ENCODE peak calls at places on chromosome 21, in five cellular contexts. L is naive thymus-derived CD8-positive, alpha-beta T cell; N is central memory CD8-positive, alpha-beta T cell; I is hepatic stellate cell; H is dorsolateral prefrontal cortex. E is an unnamed sample.

GRCh38 chr21:42580076-42580792 is 66.6 kb downstream of the SLC37A1 start:
- DNase-seq in L (no peak), N (no peak), I (no peak), H (peak), E (no peak)

GRCh38 chr21:15967661-15968060 is 237.9 kb downstream of the USP25 start:
- DNase-seq in L (no peak), N (no peak), I (peak), H (no peak), E (no peak)

GRCh38 chr21:39737376-39738000 is 7.5 kb upstream of the IGSF5 start:
- DNase-seq in L (no peak), N (no peak), I (no peak), H (no peak), E (peak)

GRCh38 chr21:28608646-28609045 is 384.0 kb downstream of the LTN1 start:
- DNase-seq in L (no peak), N (no peak), I (no peak), H (no peak), E (no peak)

GRCh38 chr21:41160036-41160435 is 7.9 kb upstream of the BACE2 start:
- DNase-seq in L (no peak), N (no peak), I (no peak), H (no peak), E (no peak)

GRCh38 chr21:29187939-29188338 is 57.5 kb downstream of the MAP3K7CL start:
- DNase-seq in L (no peak), N (no peak), I (no peak), H (no peak), E (peak)

GRCh38 chr21:22728091-22728490 is 1729.9 kb downstream of the NCAM2 start:
- DNase-seq in L (no peak), N (no peak), I (no peak), H (no peak), E (no peak)

GRCh38 chr21:45524756-45525152 is 17.5 kb downstream of the SLC19A1 start:
- DNase-seq in L (no peak), N (no peak), I (no peak), H (peak), E (no peak)

GRCh38 chr21:34722684-34723300 is 54.0 kb downstream of the CLIC6 start:
- DNase-seq in L (peak), N (no peak), I (no peak), H (no peak), E (peak)

GRCh38 chr21:46212721-46213484 is 15.7 kb downstream of the LSS start:
- DNase-seq in L (no peak), N (no peak), I (no peak), H (peak), E (no peak)

GRCh38 chr21:46021978-46022544 is 40.5 kb downstream of the COL6A1 start:
- DNase-seq in L (no peak), N (no peak), I (no peak), H (no peak), E (no peak)

GRCh38 chr21:31537872-31538576 is 121.5 kb upstream of the SOD1 start:
- DNase-seq in L (no peak), N (no peak), I (no peak), H (no peak), E (no peak)

GRCh38 chr21:29114765-29115164 is 15.7 kb upstream of the MAP3K7CL start:
- DNase-seq in L (no peak), N (no peak), I (peak), H (no peak), E (peak)

GRCh38 chr21:34890724-34891609 is 158.1 kb downstream of the RUNX1 start:
- DNase-seq in L (peak), N (no peak), I (peak), H (no peak), E (peak)

GRCh38 chr21:32547018-32547417 is 38.3 kb downstream of the TCP10L start:
- DNase-seq in L (no peak), N (no peak), I (no peak), H (no peak), E (no peak)

GRCh38 chr21:45386728-45387371 is 18.1 kb upstream of the COL18A1 start:
- DNase-seq in L (no peak), N (no peak), I (peak), H (no peak), E (no peak)

GRCh38 chr21:45283611-45284455 is 3.9 kb downstream of the POFUT2 start:
- DNase-seq in L (no peak), N (no peak), I (no peak), H (peak), E (no peak)

GRCh38 chr21:44267655-44268142 is 6.0 kb upstream of the DNMT3L start:
- DNase-seq in L (peak), N (no peak), I (no peak), H (no peak), E (no peak)

GRCh38 chr21:34302496-34302895 is 61.3 kb upstream of the KCNE2 start:
- DNase-seq in L (no peak), N (no peak), I (no peak), H (no peak), E (peak)

GRCh38 chr21:38979271-38980196 is 173.8 kb downstream of the ETS2 start:
- DNase-seq in L (no peak), N (no peak), I (peak), H (no peak), E (no peak)

GRCh38 chr21:45254557-45254930 is 33.2 kb downstream of the POFUT2 start:
- DNase-seq in L (no peak), N (no peak), I (no peak), H (no peak), E (no peak)

GRCh38 chr21:45169001-45169400 is 94.6 kb downstream of the ADARB1 start:
- DNase-seq in L (no peak), N (no peak), I (no peak), H (no peak), E (no peak)

GRCh38 chr21:17783816-17784598 is 35.1 kb downstream of the C21orf91 start:
- DNase-seq in L (peak), N (no peak), I (no peak), H (no peak), E (no peak)

GRCh38 chr21:42406846-42407245 is 3.1 kb downstream of the UBASH3A start:
- DNase-seq in L (no peak), N (no peak), I (no peak), H (no peak), E (no peak)

GRCh38 chr21:44461005-44461404 is 5.7 kb downstream of the LRRC3 start:
- DNase-seq in L (no peak), N (no peak), I (no peak), H (no peak), E (no peak)

GRCh38 chr21:33945652-33946270 is 30.2 kb upstream of the ATP5PO start:
- DNase-seq in L (peak), N (no peak), I (no peak), H (no peak), E (peak)

GRCh38 chr21:45463871-45464270 is 58.9 kb downstream of the COL18A1 start:
- DNase-seq in L (no peak), N (no peak), I (no peak), H (no peak), E (no peak)

GRCh38 chr21:28587748-28588147 is 404.9 kb downstream of the LTN1 start:
- DNase-seq in L (no peak), N (no peak), I (peak), H (no peak), E (no peak)